ENCODE peak calls at places on chromosomes 7 and 10, in five cellular contexts. One of them, this sample, is unnamed. For H3K4me1, the result is how much of the 10 kb centered on the place peaks cover.

GRCh38 chr7:18975276-18975675 is 142.2 kb downstream of the TWIST1 start:
- DNase-seq in stomach: no peak
- DNase-seq in A549: no peak
- DNase-seq in upper lobe of left lung: no peak
- DNase-seq in ovary: no peak
- DNase-seq in this sample: no peak

GRCh38 chr10:16612148-16612742 is 90.6 kb upstream of the C1QL3 start:
- DNase-seq in stomach: no peak
- DNase-seq in A549: peak
- DNase-seq in upper lobe of left lung: no peak
- DNase-seq in ovary: no peak
- DNase-seq in this sample: no peak

GRCh38 chr10:86785021-86785420 is 28.6 kb downstream of the BMPR1A start:
- DNase-seq in stomach: no peak
- DNase-seq in A549: no peak
- DNase-seq in upper lobe of left lung: no peak
- DNase-seq in ovary: no peak
- DNase-seq in this sample: no peak

GRCh38 chr10:124701435-124701834 is 42.7 kb downstream of the FAM53B start:
- DNase-seq in stomach: peak
- DNase-seq in A549: no peak
- DNase-seq in upper lobe of left lung: peak
- DNase-seq in ovary: peak
- DNase-seq in this sample: no peak

GRCh38 chr7:32536585-32536984 is 41.3 kb downstream of the AVL9 start:
- DNase-seq in stomach: no peak
- DNase-seq in A549: peak
- DNase-seq in upper lobe of left lung: no peak
- DNase-seq in ovary: no peak
- DNase-seq in this sample: no peak

GRCh38 chr10:75150656-75151055 is 39.2 kb downstream of the SAMD8 start:
- DNase-seq in stomach: no peak
- DNase-seq in A549: no peak
- DNase-seq in upper lobe of left lung: no peak
- DNase-seq in ovary: no peak
- DNase-seq in this sample: no peak

GRCh38 chr10:71268247-71268691 is 50.8 kb upstream of the SLC29A3 start:
- DNase-seq in stomach: no peak
- DNase-seq in A549: peak
- DNase-seq in upper lobe of left lung: no peak
- DNase-seq in ovary: no peak
- DNase-seq in this sample: no peak

GRCh38 chr10:109984013-109984412 is 23.8 kb upstream of the ADD3 start:
- DNase-seq in stomach: no peak
- DNase-seq in A549: no peak
- DNase-seq in upper lobe of left lung: no peak
- DNase-seq in ovary: no peak
- DNase-seq in this sample: no peak

GRCh38 chr7:2651847-2652735 is 20.3 kb downstream of the TTYH3 start:
- DNase-seq in stomach: no peak
- DNase-seq in A549: no peak
- DNase-seq in upper lobe of left lung: no peak
- DNase-seq in ovary: no peak
- DNase-seq in this sample: no peak

GRCh38 chr7:479115-479947 is 40.3 kb downstream of the PDGFA start:
- DNase-seq in stomach: no peak
- DNase-seq in A549: no peak
- DNase-seq in upper lobe of left lung: peak
- DNase-seq in ovary: peak
- DNase-seq in this sample: no peak

GRCh38 chr10:8602821-8603220 is 548.3 kb downstream of the GATA3 start:
- DNase-seq in stomach: no peak
- DNase-seq in A549: no peak
- DNase-seq in upper lobe of left lung: no peak
- DNase-seq in ovary: no peak
- DNase-seq in this sample: no peak

GRCh38 chr7:101667959-101668358 is 38.9 kb upstream of the MYL10 start:
- DNase-seq in stomach: no peak
- DNase-seq in A549: no peak
- DNase-seq in upper lobe of left lung: no peak
- DNase-seq in ovary: no peak
- DNase-seq in this sample: no peak

DNA sequence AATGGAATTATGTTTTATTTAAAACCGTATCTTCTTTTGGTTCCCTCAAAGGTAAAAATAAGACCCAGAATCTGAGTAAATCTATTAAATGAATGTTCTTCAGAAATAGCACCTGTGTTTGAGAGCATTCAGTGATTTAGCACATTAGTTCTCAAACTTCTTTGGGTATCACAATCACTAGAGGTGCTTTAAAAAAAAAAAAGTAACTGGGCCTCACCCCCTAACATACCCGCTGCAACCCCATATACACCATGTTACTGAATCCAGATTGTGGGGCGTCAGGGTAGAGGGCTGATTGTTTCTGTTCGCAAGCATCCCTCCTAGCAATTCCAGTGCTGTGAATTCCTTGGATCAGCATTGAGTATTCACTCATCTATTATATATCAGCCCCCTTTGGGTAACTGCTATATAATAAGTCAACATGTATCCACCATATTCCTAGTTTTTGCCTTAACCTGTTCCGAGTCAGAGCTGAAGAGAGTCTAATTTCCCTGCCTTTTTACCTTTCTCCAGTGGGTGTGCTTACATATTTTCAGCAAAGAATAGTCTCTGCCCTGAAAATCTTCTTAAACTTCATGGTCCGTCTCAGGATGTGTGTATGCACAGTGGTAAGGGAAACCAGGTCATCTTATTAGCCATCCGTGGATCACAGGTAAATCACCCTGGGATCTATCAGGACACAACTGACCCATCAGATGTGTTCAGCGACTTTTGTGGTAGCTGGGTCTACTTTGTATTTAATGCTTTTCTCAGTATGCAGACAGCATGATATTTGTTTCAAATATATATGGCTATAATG is 40.2 kb downstream of the CALML5 start:
- DNase-seq in stomach: no peak
- DNase-seq in A549: no peak
- DNase-seq in upper lobe of left lung: no peak
- DNase-seq in ovary: no peak
- DNase-seq in this sample: no peak
- TF ChIP-seq EP300 in stomach: no peak
- TF ChIP-seq EP300 in A549: no peak
- TF ChIP-seq EP300 in upper lobe of left lung: no peak
- TF ChIP-seq EP300 in ovary: no peak
- TF ChIP-seq EP300 in this sample: no peak

DNA sequence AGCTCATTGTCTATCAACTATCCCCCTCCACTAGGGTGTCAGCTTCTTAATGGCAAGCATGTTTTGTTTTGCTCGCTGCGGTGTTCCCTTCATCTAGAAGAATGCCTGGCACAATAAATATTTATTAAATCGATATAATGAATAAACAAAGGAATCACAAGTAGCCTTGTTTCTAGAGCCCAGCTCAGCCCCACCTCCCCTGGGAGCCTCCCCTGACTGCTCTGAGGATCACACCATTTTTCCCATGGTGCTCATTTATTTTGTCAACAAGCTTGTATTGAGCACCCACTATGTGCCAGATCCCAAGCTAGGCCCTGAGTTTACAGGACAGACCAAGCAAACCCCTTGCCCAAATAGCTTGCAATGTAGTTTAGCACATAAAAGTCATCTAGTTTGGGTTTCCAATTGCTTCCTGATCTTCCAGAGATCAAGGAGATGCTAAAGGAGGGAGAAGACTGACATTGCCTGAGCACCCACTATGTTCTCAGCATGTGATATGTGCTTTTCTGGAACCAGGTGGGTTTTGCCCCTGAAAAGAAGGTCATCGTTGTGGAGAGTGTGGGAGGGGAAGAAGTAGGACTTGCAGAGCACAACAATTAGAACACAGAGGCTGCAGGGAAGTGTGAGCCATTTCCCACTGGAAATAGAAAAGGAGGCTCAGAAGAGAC is 42.3 kb upstream of the GPAM start:
- DNase-seq in stomach: no peak
- DNase-seq in A549: no peak
- DNase-seq in upper lobe of left lung: no peak
- DNase-seq in ovary: no peak
- DNase-seq in this sample: no peak
- H3K4me1 ChIP-seq in stomach: under half
- H3K4me1 ChIP-seq in A549: under half
- H3K4me1 ChIP-seq in upper lobe of left lung: under half
- H3K4me1 ChIP-seq in ovary: under half
- H3K4me1 ChIP-seq in this sample: under half

DNA sequence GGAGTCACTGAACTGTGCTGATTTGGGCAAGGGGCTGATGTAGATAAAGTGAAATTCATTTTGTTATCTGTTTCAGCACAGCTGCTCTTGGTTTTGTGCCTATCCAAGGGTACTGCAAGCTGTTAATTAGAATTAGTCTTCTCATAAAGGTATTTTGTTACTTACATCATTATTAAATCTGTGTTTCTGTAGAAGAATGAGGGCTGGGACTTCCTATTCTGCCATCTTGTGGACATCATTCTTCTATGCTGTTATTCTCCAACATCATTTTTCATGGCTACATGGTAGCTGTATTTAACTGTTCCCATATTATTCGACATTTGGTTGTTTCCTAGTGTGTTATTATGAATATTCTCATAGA is 76.2 kb upstream of the CCDC71L start:
- DNase-seq in stomach: no peak
- DNase-seq in A549: peak
- DNase-seq in upper lobe of left lung: no peak
- DNase-seq in ovary: no peak
- DNase-seq in this sample: no peak
- TF ChIP-seq CTCF in stomach: peak
- TF ChIP-seq CTCF in A549: peak
- TF ChIP-seq CTCF in upper lobe of left lung: no peak
- TF ChIP-seq CTCF in ovary: no peak
- TF ChIP-seq CTCF in this sample: peak

GRCh38 chr7:129714514-129715063 is 103.1 kb downstream of the NRF1 start:
- DNase-seq in stomach: no peak
- DNase-seq in A549: no peak
- DNase-seq in upper lobe of left lung: no peak
- DNase-seq in ovary: no peak
- DNase-seq in this sample: no peak

GRCh38 chr7:129724796-129725195 is 113.3 kb downstream of the NRF1 start:
- DNase-seq in stomach: no peak
- DNase-seq in A549: no peak
- DNase-seq in upper lobe of left lung: no peak
- DNase-seq in ovary: no peak
- DNase-seq in this sample: no peak

GRCh38 chr7:129721139-129721538 is 109.6 kb downstream of the NRF1 start:
- DNase-seq in stomach: no peak
- DNase-seq in A549: no peak
- DNase-seq in upper lobe of left lung: no peak
- DNase-seq in ovary: no peak
- DNase-seq in this sample: no peak

DNA sequence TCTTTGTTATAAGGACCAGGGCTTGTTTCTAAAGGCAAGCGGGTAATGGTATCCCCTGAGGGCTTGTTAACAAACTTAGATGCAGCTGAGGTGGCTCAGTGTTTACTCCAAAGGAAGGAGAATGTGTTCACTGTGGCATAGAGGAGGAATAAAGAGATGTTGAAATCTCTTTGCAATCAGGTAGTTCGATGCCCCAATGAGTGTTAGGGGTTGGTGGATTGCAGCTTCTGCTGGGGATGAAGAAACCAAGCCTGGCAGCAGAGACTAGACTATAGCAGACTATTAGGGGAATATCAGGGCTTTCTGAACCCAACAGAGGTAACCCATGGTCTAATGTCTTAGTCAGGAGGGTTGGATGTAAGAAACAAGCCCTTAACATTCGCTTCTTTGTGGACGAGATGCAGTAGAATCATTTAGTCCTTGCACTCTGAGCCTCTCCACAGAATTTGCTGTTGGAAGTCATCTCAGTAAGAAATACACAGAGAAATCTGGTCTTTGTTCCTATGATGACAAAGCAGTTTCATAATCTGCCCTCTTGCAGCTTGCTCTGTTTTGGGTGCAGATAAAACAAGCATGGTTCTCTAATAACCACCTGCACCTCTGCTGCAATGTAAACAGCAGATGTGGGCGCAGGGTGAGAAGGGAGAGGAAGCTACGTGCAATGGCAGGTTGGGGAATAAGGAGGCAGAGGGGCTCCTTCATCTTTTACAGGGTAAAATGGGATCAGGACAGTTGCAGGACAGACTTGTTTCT is 108.6 kb downstream of the NRF1 start:
- DNase-seq in stomach: no peak
- DNase-seq in A549: no peak
- DNase-seq in upper lobe of left lung: no peak
- DNase-seq in ovary: no peak
- DNase-seq in this sample: no peak
- TF ChIP-seq EP300 in stomach: no peak
- TF ChIP-seq EP300 in A549: no peak
- TF ChIP-seq EP300 in upper lobe of left lung: no peak
- TF ChIP-seq EP300 in ovary: no peak
- TF ChIP-seq EP300 in this sample: no peak

DNA sequence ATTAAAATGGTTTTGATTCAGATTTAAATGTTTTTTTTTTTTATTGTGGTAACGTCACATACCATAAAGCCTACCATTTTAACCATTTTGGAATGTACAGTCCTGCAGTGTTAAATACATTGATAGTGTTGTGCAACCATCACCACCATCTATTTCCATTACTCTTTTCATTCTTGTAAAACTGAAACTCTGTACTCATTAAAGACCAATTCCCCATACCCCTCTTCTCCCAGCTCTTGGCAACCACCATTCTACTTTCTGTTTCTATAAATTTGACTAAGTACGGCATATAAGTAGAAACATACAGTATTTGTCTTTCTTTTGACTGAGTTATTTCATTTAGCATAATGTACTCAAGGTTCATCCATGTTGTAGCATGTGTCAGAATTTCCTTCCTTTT is 96.2 kb downstream of the EXOC4 start:
- DNase-seq in stomach: no peak
- DNase-seq in A549: no peak
- DNase-seq in upper lobe of left lung: no peak
- DNase-seq in ovary: no peak
- DNase-seq in this sample: no peak
- H3K4me1 ChIP-seq in stomach: under half
- H3K4me1 ChIP-seq in A549: under half
- H3K4me1 ChIP-seq in upper lobe of left lung: under half
- H3K4me1 ChIP-seq in ovary: under half
- H3K4me1 ChIP-seq in this sample: under half